ENCODE peak calls at places on chromosomes 5 and 9, in five cellular contexts. C is upper lobe of right lung, Z is lung, X is spleen, Q is GM23248. G is an unnamed sample. For H3K4me1, the result is how much of the 10 kb centered on the place peaks cover.

GRCh38 chr5:19795218-19795617 is 192.8 kb downstream of the CDH18 start:
- DNase-seq in C (no peak), Z (no peak), X (no peak), Q (peak), G (no peak)

GRCh38 chr9:113593682-113594281 is 130.3 kb downstream of the RGS3 start:
- DNase-seq in C (peak), Z (peak), X (peak), Q (peak), G (peak)

GRCh38 chr5:32323741-32324140 is 11.0 kb upstream of the MTMR12 start:
- DNase-seq in C (no peak), Z (peak), X (no peak), Q (no peak), G (no peak)

GRCh38 chr5:74865799-74866652 is at the start of gene FAM169A:
- DNase-seq in C (peak), Z (no peak), X (peak), Q (peak), G (peak)

GRCh38 chr5:127203818-127204217 is 86.8 kb upstream of the MEGF10 start:
- DNase-seq in C (no peak), Z (no peak), X (no peak), Q (peak), G (no peak)

GRCh38 chr9:4417578-4418325 is 72.5 kb upstream of the SLC1A1 start:
- DNase-seq in C (no peak), Z (no peak), X (no peak), Q (peak), G (no peak)

GRCh38 chr9:73152953-73153352 is 1.3 kb downstream of the ANXA1 start:
- DNase-seq in C (no peak), Z (no peak), X (no peak), Q (peak), G (no peak)

GRCh38 chr9:114574438-114574837 is 13.1 kb upstream of the ATP6V1G1 start:
- DNase-seq in C (no peak), Z (no peak), X (no peak), Q (no peak), G (no peak)

GRCh38 chr9:22206833-22207232 is 197.7 kb upstream of the CDKN2B start:
- DNase-seq in C (no peak), Z (no peak), X (no peak), Q (no peak), G (no peak)

GRCh38 chr9:83116026-83116425 is 53.1 kb upstream of the RASEF start:
- DNase-seq in C (no peak), Z (no peak), X (no peak), Q (no peak), G (no peak)

GRCh38 chr9:95341262-95342011 is 23.9 kb upstream of the FANCC start:
- DNase-seq in C (no peak), Z (no peak), X (no peak), Q (peak), G (no peak)

GRCh38 chr9:85248514-85249312 is 493.0 kb downstream of the AGTPBP1 start:
- DNase-seq in C (no peak), Z (no peak), X (no peak), Q (peak), G (no peak)

GRCh38 chr9:14560194-14560593 is 133.0 kb downstream of the ZDHHC21 start:
- DNase-seq in C (no peak), Z (no peak), X (no peak), Q (no peak), G (no peak)

GRCh38 chr5:1673042-1673674 is 126.5 kb downstream of the MRPL36 start:
- DNase-seq in C (no peak), Z (no peak), X (no peak), Q (no peak), G (no peak)

GRCh38 chr5:12204761-12205160 is 300.5 kb upstream of the CTNND2 start:
- DNase-seq in C (no peak), Z (no peak), X (no peak), Q (no peak), G (no peak)

GRCh38 chr5:2750758-2751464 is 566 bp downstream of the IRX2 start:
- DNase-seq in C (no peak), Z (no peak), X (no peak), Q (peak), G (no peak)

GRCh38 chr5:4700082-4700481 is 440.0 kb upstream of the ADAMTS16 start:
- DNase-seq in C (peak), Z (peak), X (no peak), Q (peak), G (peak)

GRCh38 chr5:40991981-40992559 is 79.1 kb downstream of the MROH2B start:
- DNase-seq in C (no peak), Z (no peak), X (no peak), Q (no peak), G (no peak)

GRCh38 chr5:69083412-69083811 is 10.4 kb upstream of the SLC30A5 start:
- DNase-seq in C (no peak), Z (no peak), X (no peak), Q (peak), G (no peak)

GRCh38 chr9:36162211-36162610 is 7.0 kb upstream of the CCIN start:
- DNase-seq in C (no peak), Z (no peak), X (peak), Q (no peak), G (no peak)

GRCh38 chr9:79817469-79818004 is 245.8 kb downstream of the TLE4 start:
- DNase-seq in C (no peak), Z (no peak), X (no peak), Q (no peak), G (peak)

GRCh38 chr5:133675376-133676154 is 63.2 kb upstream of the FSTL4 start:
- DNase-seq in C (no peak), Z (peak), X (no peak), Q (no peak), G (no peak)

GRCh38 chr5:117463836-117464235 is 889.2 kb upstream of the SEMA6A start:
- DNase-seq in C (no peak), Z (no peak), X (no peak), Q (no peak), G (no peak)

GRCh38 chr9:32431940-32432555 is 47.6 kb downstream of the ACO1 start:
- DNase-seq in C (no peak), Z (no peak), X (peak), Q (peak), G (peak)

GRCh38 chr9:105072476-105072875 is 144.5 kb upstream of the ABCA1 start:
- DNase-seq in C (no peak), Z (no peak), X (no peak), Q (no peak), G (no peak)

GRCh38 chr5:170597109-170597741 is 93.4 kb downstream of the KCNIP1 start:
- DNase-seq in C (no peak), Z (no peak), X (no peak), Q (peak), G (no peak)

GRCh38 chr5:32312194-32312681 is 501 bp downstream of the MTMR12 start:
- DNase-seq in C (peak), Z (peak), X (peak), Q (peak), G (peak)

GRCh38 chr9:137458194-137459146 is 664 bp downstream of the NSMF start:
- DNase-seq in C (peak), Z (no peak), X (peak), Q (peak), G (peak)

GRCh38 chr5:139639619-139640431 is 8.3 kb upstream of the CXXC5 start:
- DNase-seq in C (no peak), Z (no peak), X (peak), Q (peak), G (peak)

GRCh38 chr9:70933318-70933717 is 188.1 kb downstream of the TRPM3 start:
- DNase-seq in C (no peak), Z (no peak), X (no peak), Q (peak), G (no peak)

DNA sequence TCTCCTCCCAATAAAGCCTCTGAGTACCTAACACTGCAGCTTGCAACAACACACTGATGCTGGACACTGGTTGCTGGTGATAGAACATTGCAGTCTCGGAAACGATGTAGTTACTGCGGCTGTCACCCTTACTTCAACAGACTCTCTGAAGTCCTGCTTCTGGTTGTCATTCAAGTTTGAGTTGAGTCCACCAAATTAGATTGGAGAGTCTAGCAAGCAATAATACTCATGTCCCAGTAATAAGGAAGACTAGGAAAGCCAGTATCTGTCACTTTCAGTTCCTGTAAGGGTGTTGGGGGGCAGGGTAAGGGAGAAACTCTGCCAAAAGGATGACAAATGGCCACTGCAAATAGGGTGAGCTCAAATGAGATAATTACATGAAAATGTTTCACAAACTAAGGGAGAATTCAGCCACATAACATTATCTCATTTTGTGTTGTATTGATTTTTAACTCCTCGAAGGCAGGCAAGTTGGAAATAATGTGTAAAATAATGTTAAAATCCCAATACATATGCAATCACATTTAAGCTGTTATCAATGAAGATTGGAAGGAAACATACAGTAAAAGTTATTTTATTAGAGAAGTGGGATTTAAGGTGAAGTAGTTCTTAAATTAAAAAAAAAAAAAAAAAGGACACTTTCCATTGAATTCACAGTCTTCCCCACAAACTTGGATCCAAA is 849 bp upstream of the IFT74 start:
- DNase-seq in C (no peak), Z (no peak), X (no peak), Q (peak), G (no peak)
- H3K4me3 ChIP-seq in C (peak), Z (peak), X (peak), Q (peak), G (peak)

DNA sequence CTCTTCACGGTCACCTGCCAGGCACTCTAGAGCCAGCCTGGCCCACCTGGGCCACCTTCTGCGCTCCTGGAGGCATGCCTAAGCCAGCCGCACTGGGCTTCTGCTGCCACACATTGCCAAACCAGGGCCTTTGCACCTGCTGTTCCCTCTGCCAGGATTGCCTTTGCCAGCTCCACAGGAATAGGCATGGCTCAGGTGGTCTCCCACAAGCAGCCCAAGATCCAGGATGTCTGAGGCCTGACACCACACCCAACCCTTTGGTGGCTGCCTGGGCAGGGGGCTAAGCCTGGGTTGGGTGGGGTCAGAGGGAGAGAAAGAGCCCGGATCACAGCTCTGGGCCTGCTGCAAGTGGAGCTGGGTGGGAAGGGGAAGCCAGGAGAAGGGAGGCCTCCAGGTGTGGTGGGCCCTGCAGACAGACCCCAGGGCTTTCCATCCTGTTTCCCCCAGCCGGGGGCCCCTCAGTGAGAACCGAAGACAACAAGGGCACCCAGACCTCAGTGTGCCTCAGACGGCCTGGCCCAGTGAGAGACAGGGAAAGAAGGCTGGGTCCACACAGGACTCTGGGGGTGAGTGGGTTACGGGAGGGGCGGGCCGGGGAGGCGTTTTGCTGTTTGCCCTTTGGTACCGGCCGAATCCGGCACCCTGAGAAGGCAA is 671 bp upstream of the SUSD3 start:
- DNase-seq in C (no peak), Z (no peak), X (peak), Q (no peak), G (no peak)
- H3K4me1 ChIP-seq in C (under half), Z (under half), X (under half), Q (under half), G (under half)

DNA sequence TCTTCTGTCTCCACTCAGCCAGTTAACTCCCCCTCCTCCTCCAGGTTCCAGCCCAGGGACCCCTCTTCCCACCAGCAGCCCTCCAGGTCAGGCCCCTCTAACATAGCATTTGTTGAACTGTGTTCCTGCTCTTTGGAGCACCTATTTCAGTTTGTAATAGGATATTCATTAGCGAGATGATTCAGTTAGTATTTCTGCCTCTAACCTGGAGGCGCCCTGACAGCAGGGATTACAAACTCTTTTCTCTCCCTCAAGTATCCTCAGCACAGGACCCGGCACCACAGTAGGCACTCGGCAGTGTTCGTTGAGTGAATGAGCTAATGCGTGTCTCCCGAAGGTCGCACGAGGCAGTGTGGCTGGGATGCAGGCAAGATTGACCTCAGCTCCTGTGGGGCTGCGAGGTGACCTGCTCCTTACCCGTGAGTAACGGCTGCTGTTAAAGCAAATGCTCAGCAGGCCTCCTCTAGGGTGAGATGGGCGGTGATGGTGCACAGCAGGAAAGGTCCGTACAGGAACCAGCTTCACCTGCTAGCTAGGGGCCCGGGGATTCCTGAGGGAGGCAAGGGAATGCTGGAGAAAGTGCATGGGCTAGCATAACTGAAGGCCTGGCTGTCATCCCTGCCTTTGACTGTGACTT is 25.9 kb downstream of the ZBTB34 start:
- DNase-seq in C (peak), Z (no peak), X (no peak), Q (no peak), G (no peak)
- H3K4me3 ChIP-seq in C (no peak), Z (no peak), X (no peak), Q (no peak), G (no peak)

GRCh38 chr9:109868222-109868621 is 88.2 kb downstream of the PALM2AKAP2 start:
- DNase-seq in C (no peak), Z (no peak), X (no peak), Q (peak), G (no peak)
- H3K4me1 ChIP-seq in C (under half), Z (under half), X (under half), Q (under half), G (under half)

DNA sequence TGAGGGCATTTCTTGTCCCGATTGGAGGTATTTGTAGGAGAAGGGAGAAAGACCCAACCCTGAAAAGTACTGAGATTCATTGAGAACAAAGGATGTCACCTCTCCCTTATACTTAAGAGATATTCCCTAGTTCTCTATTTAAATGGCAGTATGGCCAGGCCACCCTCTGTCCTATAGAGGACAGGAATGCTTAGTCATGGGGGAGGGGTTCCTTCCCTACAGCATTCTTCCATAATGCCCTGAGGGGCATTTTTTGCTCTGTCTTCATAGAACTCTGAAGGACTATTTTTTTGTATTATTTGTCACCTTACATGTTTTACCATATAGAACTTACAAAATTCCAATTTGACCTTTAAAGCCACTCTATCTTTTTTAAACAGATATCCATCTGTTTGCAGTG is 176.3 kb downstream of the TMEM161B start:
- DNase-seq in C (no peak), Z (no peak), X (no peak), Q (no peak), G (no peak)
- H3K4me3 ChIP-seq in C (no peak), Z (no peak), X (no peak), Q (no peak), G (no peak)

GRCh38 chr9:124271660-124272059 is 13.9 kb downstream of the NEK6 start:
- DNase-seq in C (no peak), Z (no peak), X (no peak), Q (no peak), G (no peak)
- H3K4me1 ChIP-seq in C (half or more), Z (under half), X (under half), Q (under half), G (under half)

GRCh38 chr9:121820286-121821005 is 169.0 kb downstream of the DAB2IP start:
- DNase-seq in C (peak), Z (no peak), X (no peak), Q (no peak), G (no peak)

GRCh38 chr9:121818016-121818661 is 166.7 kb downstream of the DAB2IP start:
- DNase-seq in C (peak), Z (no peak), X (no peak), Q (no peak), G (no peak)

GRCh38 chr9:121821326-121821725 is 169.9 kb downstream of the DAB2IP start:
- DNase-seq in C (no peak), Z (no peak), X (no peak), Q (no peak), G (no peak)

GRCh38 chr9:121818841-121819430 is 167.5 kb downstream of the DAB2IP start:
- DNase-seq in C (no peak), Z (no peak), X (no peak), Q (no peak), G (no peak)

DNA sequence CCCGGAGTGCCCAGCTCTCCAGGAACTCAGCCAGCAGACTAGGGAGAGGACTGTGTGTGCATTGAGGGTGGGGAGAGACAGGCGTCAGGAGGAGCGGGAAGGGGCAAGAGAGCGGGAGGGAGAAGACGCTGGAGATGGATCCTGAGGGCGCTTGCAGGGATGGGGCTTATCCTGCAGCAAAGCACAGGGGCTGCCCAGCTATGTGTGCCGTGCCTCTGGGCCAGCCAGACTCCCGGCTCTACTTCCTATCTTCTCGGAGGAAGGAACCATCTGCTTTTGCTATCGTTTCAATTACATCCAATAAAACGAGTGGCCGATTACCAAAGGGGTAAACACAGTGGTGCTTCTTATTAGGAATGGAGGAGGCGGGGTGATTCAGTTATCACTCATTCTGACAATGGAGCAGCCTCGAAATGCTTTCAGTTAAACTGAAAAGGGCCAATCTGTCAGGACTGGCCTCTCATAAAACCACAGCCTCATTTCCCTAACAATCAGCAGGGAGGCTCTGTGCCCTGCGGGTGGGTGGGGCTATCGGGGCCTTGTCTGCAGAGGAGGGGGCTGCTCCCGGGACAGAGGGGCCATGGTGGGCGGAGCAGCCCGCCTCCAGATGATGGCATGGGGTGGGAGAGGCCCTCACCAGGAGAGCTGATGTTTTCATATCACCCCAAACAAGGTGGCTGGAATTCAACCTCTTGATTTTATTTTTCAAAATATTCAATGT is 168.2 kb downstream of the DAB2IP start:
- DNase-seq in C (no peak), Z (no peak), X (no peak), Q (peak), G (no peak)
- H3K4me3 ChIP-seq in C (no peak), Z (no peak), X (no peak), Q (peak), G (no peak)

DNA sequence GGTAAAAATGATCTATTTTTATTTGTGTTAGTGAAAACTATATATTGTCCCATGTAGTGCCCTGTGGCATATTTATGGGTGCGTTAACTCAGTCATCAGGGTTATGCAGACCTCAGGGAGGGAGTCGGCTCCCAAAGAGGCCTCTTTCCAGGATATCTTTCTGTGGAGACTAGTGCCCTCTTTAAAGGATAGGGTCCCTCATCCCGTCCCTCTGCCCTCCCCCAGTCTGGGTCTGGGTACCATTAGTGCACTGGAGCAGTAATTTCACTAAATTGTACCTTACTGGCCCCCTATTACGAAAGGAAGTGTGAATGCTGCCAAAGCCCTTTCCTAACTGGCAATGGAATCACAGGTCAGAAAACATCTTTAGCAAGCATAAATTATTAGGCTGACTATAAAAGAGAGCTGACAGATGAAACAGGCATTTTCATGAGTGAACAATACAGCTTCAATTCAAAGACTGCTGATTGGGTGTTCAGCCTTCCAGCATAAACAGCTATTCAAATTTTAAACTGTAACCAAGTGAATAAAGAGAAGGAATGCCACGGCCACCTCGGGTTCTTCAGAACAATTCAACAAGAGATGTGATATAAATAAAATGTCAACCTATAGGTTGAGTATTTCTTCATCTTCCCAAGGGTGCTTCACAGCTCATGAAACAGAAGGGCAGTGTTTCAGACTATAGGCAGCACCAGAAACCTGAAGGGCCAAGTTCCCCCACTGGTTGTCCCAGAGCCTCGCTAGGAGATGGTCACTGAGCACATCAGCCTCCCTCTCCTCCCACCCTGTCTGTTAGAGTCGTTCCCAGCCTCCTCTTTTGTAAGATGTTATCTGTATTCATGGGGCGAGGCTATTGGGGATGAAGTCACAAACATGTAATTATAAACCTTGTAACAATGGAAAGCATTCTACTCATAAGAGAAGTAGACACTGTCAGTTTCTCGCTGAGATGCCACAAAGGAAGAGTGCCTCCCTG is 318.7 kb downstream of the TMEM161B start:
- DNase-seq in C (no peak), Z (no peak), X (no peak), Q (no peak), G (no peak)
- H3K4me1 ChIP-seq in C (under half), Z (under half), X (under half), Q (under half), G (under half)

GRCh38 chr9:131263701-131264100 is 12.6 kb downstream of the FAM78A start:
- DNase-seq in C (no peak), Z (no peak), X (no peak), Q (no peak), G (no peak)
- H3K4me3 ChIP-seq in C (no peak), Z (no peak), X (no peak), Q (no peak), G (no peak)

G was measured in psoas muscle.